ENCODE peak calls at places on chromosomes 16 and 17, in five cellular contexts. Q is GOT3, K is HS-27A, Y is neural crest cell, J is EL. E is an unnamed sample.

GRCh38 chr16:57579361-57579665 is 36.9 kb downstream of the ADGRG5 start:
- DNase-seq in J (no peak), Y (no peak), Q (no peak), K (no peak), E (no peak)

GRCh38 chr16:56478228-56479049 is 27.1 kb downstream of the OGFOD1 start:
- DNase-seq in Y (no peak), Q (no peak), K (no peak), J (no peak), E (no peak)

GRCh38 chr17:8894673-8895578 is 27.5 kb upstream of the PIK3R6 start:
- DNase-seq in K (no peak), J (peak), Q (no peak), Y (peak), E (peak)

GRCh38 chr17:31657876-31658275 is 201.2 kb downstream of the COPRS start:
- DNase-seq in Q (no peak), Y (no peak), J (no peak), K (no peak), E (no peak)

GRCh38 chr17:21034350-21035235 is 8.2 kb downstream of the USP22 start:
- DNase-seq in J (peak), K (no peak), Y (no peak), Q (no peak), E (no peak)

GRCh38 chr17:81020767-81021497 is 14.0 kb upstream of the BAIAP2 start:
- DNase-seq in Q (no peak), Y (no peak), J (no peak), K (no peak), E (no peak)

GRCh38 chr17:8479431-8479947 is 43.8 kb downstream of the NDEL1 start:
- DNase-seq in Y (no peak), Q (no peak), K (no peak), J (peak), E (no peak)

GRCh38 chr16:74700206-74701040 is at the start of gene MLKL:
- DNase-seq in Y (no peak), K (peak), Q (no peak), J (peak), E (peak)

GRCh38 chr17:9971991-9972390 is 66.9 kb upstream of the RCVRN start:
- DNase-seq in J (peak), Y (no peak), K (no peak), Q (no peak), E (peak)

GRCh38 chr17:34858941-34859562 is 102.2 kb downstream of the CCT6B start:
- DNase-seq in Q (no peak), J (no peak), Y (no peak), K (no peak), E (no peak)

GRCh38 chr17:77213778-77214132 is 73.0 kb downstream of the SEC14L1 start:
- DNase-seq in K (no peak), Q (no peak), Y (no peak), J (no peak), E (no peak)

GRCh38 chr17:27398691-27399090 is 57.6 kb upstream of the KSR1 start:
- DNase-seq in K (no peak), Q (no peak), Y (no peak), J (no peak), E (peak)

GRCh38 chr17:6775871-6776405 is at the start of gene FBXO39:
- DNase-seq in K (no peak), Y (no peak), Q (no peak), J (peak), E (no peak)